ENCODE peak calls at places on chromosomes 12 and 14, in ten cellular contexts. I is sigmoid colon; C is cerebellar cortex; A is ureter; Y is KG1; Q is T-helper 9 cell; Z is effector memory CD4-positive, alpha-beta T cell; W is astrocyte of the spinal cord; H is H1; S is coronary artery. G is an unnamed sample.

GRCh38 chr12:32249701-32250270 is 143.1 kb downstream of the BICD1 start:
- DNase-seq in H (no peak), Q (no peak), W (no peak), I (no peak), Y (no peak), Z (no peak), S (no peak), A (no peak), C (no peak), G (no peak)

GRCh38 chr12:114661245-114661644 is 22.7 kb downstream of the TBX3 start:
- DNase-seq in W (no peak), I (no peak), C (no peak), H (no peak), Q (no peak), Z (no peak), Y (no peak), A (peak; percentile 61), S (no peak), G (no peak)

GRCh38 chr12:115810166-115810565 is 467.3 kb downstream of the MED13L start:
- DNase-seq in A (no peak), W (no peak), Q (no peak), Z (no peak), C (no peak), H (no peak), S (no peak), Y (no peak), I (no peak), G (no peak)

GRCh38 chr12:67068204-67068731 is 200.9 kb upstream of the CAND1 start:
- DNase-seq in Z (no peak), A (no peak), C (no peak), Y (no peak), H (peak; percentile 61), W (no peak), S (no peak), Q (no peak), I (no peak), G (no peak)

GRCh38 chr12:121226399-121226798 is 16.5 kb downstream of the P2RX4 start:
- DNase-seq in C (no peak), S (no peak), I (no peak), A (no peak), Q (no peak), Z (no peak), W (no peak), H (no peak), Y (no peak), G (no peak)

GRCh38 chr14:94345344-94346072 is 22.4 kb upstream of the SERPINA6 start:
- DNase-seq in C (no peak), I (no peak), Q (no peak), S (no peak), A (no peak), H (no peak), W (peak; percentile 86), Z (no peak), Y (no peak), G (no peak)

GRCh38 chr12:104840262-104840661 is 117.8 kb downstream of the SLC41A2 start:
- DNase-seq in Y (no peak), Q (no peak), H (no peak), C (no peak), Z (no peak), A (no peak), W (no peak), I (no peak), S (no peak), G (no peak)

GRCh38 chr14:95375539-95376109 is 55.9 kb upstream of the CLMN start:
- DNase-seq in W (no peak), C (no peak), Q (no peak), S (peak; percentile 45), I (no peak), Y (no peak), A (no peak), H (no peak), Z (no peak), G (no peak)

GRCh38 chr12:389138-390096 is at the start of gene KDM5A:
- DNase-seq in Q (peak; percentile 86), A (peak; percentile 94), H (peak; percentile 88), Z (peak; percentile 88), S (peak; percentile 94), Y (no peak), C (peak; percentile 93), W (peak; percentile 96), I (peak; percentile 95), G (peak; percentile 95)

GRCh38 chr14:69539631-69540410 is 34.9 kb downstream of the CCDC177 start:
- DNase-seq in I (no peak), S (no peak), Q (no peak), C (no peak), W (peak; percentile 22), A (no peak), H (no peak), Z (no peak), Y (no peak), G (no peak)

GRCh38 chr12:30694971-30695326 is 720 bp downstream of the IPO8 start:
- DNase-seq in A (peak; percentile 49), H (peak; percentile 54), S (no peak), Z (no peak), W (peak; percentile 53), C (peak; percentile 78), I (peak; percentile 67), Y (no peak), Q (no peak), G (no peak)

GRCh38 chr12:123714302-123714627 is 2.1 kb downstream of the ATP6V0A2 start:
- DNase-seq in I (no peak), C (peak; percentile 8), S (no peak), H (no peak), Q (no peak), Z (no peak), W (no peak), A (no peak), Y (no peak), G (no peak)

GRCh38 chr12:113049976-113050742 is 6.4 kb upstream of the DTX1 start:
- DNase-seq in C (no peak), Y (no peak), Q (no peak), A (no peak), S (no peak), H (peak; percentile 72), I (no peak), Z (no peak), W (no peak), G (no peak)

GRCh38 chr12:117034691-117035090 is 64.5 kb downstream of the TESC start:
- DNase-seq in Q (no peak), Y (no peak), A (no peak), I (peak; percentile 58), Z (no peak), W (no peak), H (no peak), C (peak; percentile 74), S (no peak), G (no peak)

GRCh38 chr14:99884834-99885648 is 91.8 kb downstream of the EML1 start:
- DNase-seq in Q (no peak), I (peak; percentile 70), C (peak; percentile 82), H (no peak), A (no peak), S (no peak), Y (peak; percentile 34), W (peak; percentile 74), Z (peak; percentile 14), G (no peak)

GRCh38 chr14:94028450-94028826 is 2.3 kb downstream of the OTUB2 start:
- DNase-seq in A (no peak), S (no peak), I (no peak), Z (no peak), Y (no peak), C (no peak), Q (no peak), W (peak; percentile 19), H (no peak), G (no peak)

GRCh38 chr12:52632656-52633055 is 14.3 kb upstream of the KRT73 start:
- DNase-seq in A (peak; percentile 17), C (no peak), H (no peak), Z (no peak), Y (no peak), W (no peak), I (no peak), S (peak; percentile 24), Q (no peak), G (peak; percentile 18)

GRCh38 chr12:33555128-33555527 is 115.5 kb upstream of the SYT10 start:
- DNase-seq in A (no peak), Y (no peak), H (no peak), Q (no peak), C (no peak), Z (no peak), I (no peak), W (no peak), S (no peak), G (no peak)

GRCh38 chr12:47507221-47507620 is 198.6 kb downstream of the RPAP3 start:
- DNase-seq in S (no peak), Y (no peak), I (no peak), Q (no peak), C (no peak), H (no peak), Z (no peak), W (no peak), A (no peak), G (no peak)

GRCh38 chr14:92728781-92729364 is 19.6 kb downstream of the LGMN start:
- DNase-seq in A (no peak), Z (no peak), H (no peak), Q (no peak), W (peak; percentile 30), I (no peak), Y (no peak), S (no peak), C (peak; percentile 15), G (no peak)

GRCh38 chr12:68287106-68287505 is 33.7 kb upstream of the IL22 start:
- DNase-seq in A (no peak), W (no peak), I (no peak), Y (no peak), S (no peak), H (no peak), Q (no peak), C (no peak), Z (no peak), G (no peak)

GRCh38 chr14:104795781-104796681 is 483 bp upstream of the AKT1 start:
- DNase-seq in C (no peak), Z (peak; percentile 51), A (no peak), S (no peak), W (no peak), Y (no peak), H (no peak), Q (peak; percentile 63), I (no peak), G (no peak)

GRCh38 chr12:114682920-114683708 is 861 bp downstream of the TBX3 start:
- DNase-seq in H (peak; percentile 78), S (no peak), I (no peak), Z (no peak), Q (no peak), A (no peak), W (no peak), Y (no peak), C (no peak), G (no peak)

GRCh38 chr12:132066345-132066685 is 77.8 kb downstream of the DDX51 start:
- DNase-seq in I (no peak), Z (peak; percentile 16), Y (no peak), W (no peak), A (no peak), H (no peak), C (no peak), S (no peak), Q (no peak), G (no peak)

GRCh38 chr12:20815573-20815972 is 5.1 kb downstream of the SLCO1B3 start:
- DNase-seq in S (no peak), I (no peak), A (no peak), H (no peak), W (no peak), Y (no peak), C (no peak), Q (no peak), Z (no peak), G (no peak)

GRCh38 chr14:86787782-86788181 is 1205.2 kb downstream of the GALC start:
- DNase-seq in S (no peak), I (no peak), H (no peak), Q (no peak), Z (no peak), Y (no peak), A (no peak), W (peak; percentile 34), C (no peak), G (no peak)

GRCh38 chr12:82019533-82019932 is 260.4 kb upstream of the PPFIA2 start:
- DNase-seq in S (no peak), A (no peak), I (no peak), W (no peak), H (no peak), C (no peak), Y (no peak), Q (no peak), Z (no peak), G (no peak)

GRCh38 chr14:96135285-96135684 is 69.4 kb upstream of the BDKRB2 start:
- DNase-seq in Z (no peak), W (no peak), I (no peak), Q (no peak), H (no peak), S (no peak), A (no peak), C (no peak), Y (no peak), G (no peak)

G was measured in mesenteric fat pad.